ENCODE peak calls at places on chromosomes 12 and 14, in four cellular contexts. H is AG09309, V is MM.1S, N is gastrocnemius medialis. M is an unnamed sample.

GRCh38 chr14:64786296-64787149 is 82.3 kb downstream of the PLEKHG3 start:
- DNase-seq in H (no peak), V (no peak), N (no peak), M (no peak)

GRCh38 chr12:76199808-76200207 is 115.3 kb upstream of the NAP1L1 start:
- DNase-seq in H (no peak), V (no peak), N (no peak), M (no peak)

GRCh38 chr12:98951401-98951800 is 306.3 kb downstream of the APAF1 start:
- DNase-seq in H (no peak), V (no peak), N (no peak), M (no peak)

GRCh38 chr12:31890295-31891285 is 68.6 kb upstream of the RESF1 start:
- DNase-seq in H (no peak), V (peak; percentile 46), N (no peak), M (peak; percentile 73)

GRCh38 chr14:32254952-32255679 is 52.0 kb upstream of the RNU6-8 start:
- DNase-seq in H (peak; percentile 28), V (peak; percentile 43), N (peak; percentile 36), M (peak; percentile 47)

GRCh38 chr12:38142974-38143373 is 173.6 kb upstream of the ALG10B start:
- DNase-seq in H (no peak), V (no peak), N (no peak), M (no peak)

GRCh38 chr12:3718100-3718499 is 34.8 kb downstream of the CRACR2A start:
- DNase-seq in H (no peak), V (no peak), N (no peak), M (no peak)

GRCh38 chr12:75786071-75786470 is 245.5 kb downstream of the PHLDA1 start:
- DNase-seq in H (no peak), V (no peak), N (no peak), M (no peak)

GRCh38 chr14:22664261-22664660 is 20.1 kb upstream of the OR6J1 start:
- DNase-seq in H (no peak), V (no peak), N (no peak), M (no peak)

GRCh38 chr12:71873821-71874220 is 34.3 kb downstream of the TBC1D15 start:
- DNase-seq in H (no peak), V (no peak), N (no peak), M (no peak)

GRCh38 chr12:6171409-6172015 is 28.7 kb upstream of the CD9 start:
- DNase-seq in H (no peak), V (no peak), N (no peak), M (no peak)

GRCh38 chr12:46775796-46776195 is 50.0 kb downstream of the SLC38A4 start:
- DNase-seq in H (no peak), V (no peak), N (no peak), M (no peak)

GRCh38 chr12:94148841-94149780 is 734 bp downstream of the PLXNC1 start:
- DNase-seq in H (no peak), V (peak; percentile 70), N (no peak), M (peak; percentile 55)

GRCh38 chr12:94150483-94151225 is 2.3 kb downstream of the PLXNC1 start:
- DNase-seq in H (no peak), V (peak; percentile 81), N (no peak), M (peak; percentile 23)

GRCh38 chr12:94152292-94153083 is 4.1 kb downstream of the PLXNC1 start:
- DNase-seq in H (no peak), V (no peak), N (no peak), M (no peak)

GRCh38 chr12:94149781-94150482 is 1.6 kb downstream of the PLXNC1 start:
- DNase-seq in H (no peak), V (peak; percentile 50), N (no peak), M (no peak)

DNA sequence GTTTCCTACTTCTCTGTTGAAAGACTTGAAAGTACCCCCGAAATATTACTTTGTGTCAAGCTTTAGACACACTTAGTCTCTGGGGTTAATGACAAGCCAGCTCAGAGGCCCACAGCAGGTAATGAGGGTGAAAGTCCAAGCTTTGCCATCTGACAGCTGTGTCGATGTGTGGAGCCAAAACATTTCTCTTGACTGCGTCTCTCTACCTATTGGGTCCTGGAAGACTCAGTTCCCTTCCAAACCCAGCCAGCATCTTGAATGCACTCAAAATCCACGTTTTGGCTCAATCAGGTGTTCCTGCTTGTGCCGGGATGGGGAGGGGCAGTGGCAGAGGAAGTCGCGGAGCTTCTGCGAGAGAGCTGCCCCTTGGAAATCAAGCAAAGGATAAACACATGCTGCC is 3.2 kb downstream of the PLXNC1 start:
- DNase-seq in H (no peak), V (peak; percentile 43), N (no peak), M (no peak)
- H3K4me3 ChIP-seq in H (no peak overlapping the region), V (peak overlapping the region; percentile 91), N (no peak overlapping the region), M (no peak overlapping the region)

GRCh38 chr14:68591786-68592185 is 201.1 kb downstream of the ZFP36L1 start:
- DNase-seq in H (no peak), V (no peak), N (no peak), M (no peak)
- H3K4me3 ChIP-seq in H (no peak overlapping the region), V (no peak overlapping the region), N (no peak overlapping the region), M (no peak overlapping the region)

DNA sequence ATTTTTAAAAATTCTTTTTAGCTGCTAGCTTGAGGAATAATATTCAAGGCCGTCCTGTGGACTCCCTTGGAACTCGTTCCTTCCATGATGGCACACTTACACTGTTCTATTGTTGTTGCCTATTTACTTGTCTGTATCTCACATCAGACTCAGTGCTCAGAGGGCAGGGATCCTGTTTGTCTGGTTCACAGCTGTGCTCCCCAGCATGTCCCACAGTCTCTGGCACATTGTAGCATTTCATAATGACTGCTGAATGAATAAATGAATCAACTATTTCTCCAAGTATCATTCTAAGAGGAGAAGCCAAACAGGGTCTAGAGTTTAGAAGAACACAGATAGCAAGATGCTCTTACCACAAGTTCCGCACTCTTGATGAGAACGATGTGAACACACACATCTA is 48.0 kb downstream of the NTN4 start:
- DNase-seq in H (no peak), V (no peak), N (no peak), M (no peak)
- H3K4me3 ChIP-seq in H (no peak overlapping the region), V (no peak overlapping the region), N (no peak overlapping the region), M (no peak overlapping the region)

GRCh38 chr12:70260610-70261009 is 17.4 kb downstream of the CNOT2 start:
- DNase-seq in H (no peak), V (no peak), N (no peak), M (no peak)

GRCh38 chr12:70264067-70264867 is 21.0 kb downstream of the CNOT2 start:
- DNase-seq in H (no peak), V (no peak), N (no peak), M (no peak)

GRCh38 chr12:70267550-70267949 is 24.3 kb downstream of the CNOT2 start:
- DNase-seq in H (no peak), V (no peak), N (no peak), M (no peak)

GRCh38 chr12:70268972-70269371 is 25.7 kb downstream of the CNOT2 start:
- DNase-seq in H (no peak), V (no peak), N (no peak), M (no peak)

GRCh38 chr12:70265132-70265531 is 21.9 kb downstream of the CNOT2 start:
- DNase-seq in H (no peak), V (no peak), N (no peak), M (no peak)
- H3K4me3 ChIP-seq in H (no peak overlapping the region), V (no peak overlapping the region), N (no peak overlapping the region), M (no peak overlapping the region)

DNA sequence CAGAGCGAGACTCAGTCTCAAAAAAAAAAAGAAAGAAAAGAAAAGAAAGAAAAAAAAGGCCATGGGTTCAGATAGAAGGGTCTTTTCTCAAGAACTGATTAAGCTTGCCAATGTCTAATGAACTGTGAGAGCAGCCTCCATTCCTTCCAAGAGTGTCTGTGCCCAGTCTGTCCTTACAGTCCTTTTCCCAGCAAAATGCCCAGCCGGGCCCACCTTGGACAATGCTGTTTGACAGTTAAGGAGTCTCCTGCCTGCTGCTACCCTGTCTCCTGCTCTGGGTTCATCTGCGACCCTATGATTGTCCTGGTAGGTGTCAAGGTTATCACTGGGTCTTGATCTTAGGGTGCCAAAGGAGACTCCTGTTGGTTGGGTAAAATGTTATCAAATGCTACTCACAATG is 21.4 kb downstream of the SYNE3 start:
- DNase-seq in H (no peak), V (no peak), N (no peak), M (no peak)
- H3K4me3 ChIP-seq in H (no peak overlapping the region), V (no peak overlapping the region), N (no peak overlapping the region), M (no peak overlapping the region)

GRCh38 chr12:54217774-54218221 is 29.0 kb upstream of the SMUG1 start:
- DNase-seq in H (no peak), V (peak; percentile 39), N (no peak), M (no peak)
- H3K4me3 ChIP-seq in H (peak overlapping the region; percentile 52), V (peak overlapping the region; percentile 62), N (peak overlapping the region; percentile 39), M (no peak overlapping the region)

GRCh38 chr12:50546441-50547318 is 41.9 kb downstream of the DIP2B start:
- DNase-seq in H (no peak), V (no peak), N (no peak), M (no peak)
- H3K4me3 ChIP-seq in H (no peak overlapping the region), V (no peak overlapping the region), N (no peak overlapping the region), M (no peak overlapping the region)

GRCh38 chr12:48997719-48998496 is 1.3 kb downstream of the DDN start:
- DNase-seq in H (no peak), V (peak; percentile 44), N (no peak), M (no peak)

GRCh38 chr12:48998497-48999353 is 450 bp downstream of the DDN start:
- DNase-seq in H (no peak), V (peak; percentile 32), N (no peak), M (peak; percentile 31)

GRCh38 chr12:48999371-49000131 is at the start of gene DDN:
- DNase-seq in H (no peak), V (peak; percentile 78), N (no peak), M (peak; percentile 64)

GRCh38 chr12:48996794-48997718 is 2.1 kb downstream of the DDN start:
- DNase-seq in H (no peak), V (peak; percentile 59), N (peak; percentile 70), M (peak; percentile 80)

DNA sequence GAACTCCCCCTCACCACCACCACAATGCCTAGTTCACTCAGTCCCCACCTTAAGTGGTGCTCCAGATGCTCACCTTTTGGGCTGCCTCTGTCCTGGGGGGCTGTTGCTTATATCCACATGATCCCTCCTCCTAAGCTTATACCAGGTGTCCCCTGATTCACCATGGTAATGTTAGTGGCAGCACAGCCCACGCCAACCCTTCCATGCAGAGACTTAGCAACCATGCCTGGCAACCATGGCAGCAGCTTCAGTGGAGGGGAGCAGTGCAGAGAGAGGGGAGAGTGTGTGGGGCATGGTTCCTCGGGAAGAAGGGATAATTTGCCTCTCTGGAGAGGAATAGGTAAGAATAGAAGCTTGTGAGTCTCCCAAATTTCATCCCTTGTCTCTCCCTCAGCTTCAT is 1.2 kb upstream of the DDN start:
- DNase-seq in H (no peak), V (no peak), N (no peak), M (no peak)
- H3K4me3 ChIP-seq in H (no peak overlapping the region), V (peak overlapping the region; percentile 76), N (no peak overlapping the region), M (no peak overlapping the region)